ENCODE peak calls at places on chromosomes 5 and 9, in four cellular contexts. G, J, O and Y are unnamed samples.

GRCh38 chr5:142977363-142978051 is 207.3 kb downstream of the ARHGAP26 start:
- DNase-seq in G (no peak), J (peak), O (no peak), Y (peak)

GRCh38 chr5:172490739-172491461 is 36.6 kb upstream of the SH3PXD2B start:
- DNase-seq in G (no peak), J (no peak), O (no peak), Y (no peak)

GRCh38 chr9:76456202-76456926 is 2.6 kb upstream of the GCNT1 start:
- DNase-seq in G (no peak), J (peak), O (no peak), Y (peak)

GRCh38 chr5:171342362-171343111 is 33.5 kb downstream of the TLX3 start:
- DNase-seq in G (no peak), J (peak), O (no peak), Y (peak)

GRCh38 chr9:74960548-74960947 is 7.8 kb upstream of the C9orf40 start:
- DNase-seq in G (no peak), J (no peak), O (no peak), Y (peak)

GRCh38 chr5:60355181-60355580 is 344.8 kb downstream of the DEPDC1B start:
- DNase-seq in G (no peak), J (no peak), O (no peak), Y (no peak)

GRCh38 chr9:133075925-133076324 is 14.1 kb downstream of the CEL start:
- DNase-seq in G (no peak), J (peak), O (no peak), Y (peak)

GRCh38 chr9:99391937-99392574 is 170.0 kb downstream of the SEC61B start:
- DNase-seq in G (no peak), J (no peak), O (no peak), Y (no peak)

GRCh38 chr5:113984928-113985327 is 376.9 kb upstream of the KCNN2 start:
- DNase-seq in G (no peak), J (no peak), O (no peak), Y (no peak)

GRCh38 chr9:127942152-127943010 is 4.7 kb upstream of the DPM2 start:
- DNase-seq in G (no peak), J (peak), O (peak), Y (peak)

GRCh38 chr5:10233505-10233904 is 16.2 kb downstream of the ATPSCKMT start:
- DNase-seq in G (no peak), J (peak), O (peak), Y (peak)

GRCh38 chr5:73436535-73437125 is 11.9 kb downstream of the FOXD1 start:
- DNase-seq in G (no peak), J (peak), O (no peak), Y (no peak)

GRCh38 chr5:137142371-137143243 is 356.5 kb downstream of the SPOCK1 start:
- DNase-seq in G (no peak), J (no peak), O (no peak), Y (peak)

GRCh38 chr5:2263763-2264162 is 381.0 kb upstream of the IRX4 start:
- DNase-seq in G (no peak), J (no peak), O (no peak), Y (no peak)

GRCh38 chr9:88722753-88723152 is 187.8 kb downstream of the NXNL2 start:
- DNase-seq in G (no peak), J (peak), O (no peak), Y (peak)

GRCh38 chr9:137085918-137086530 is 761 bp upstream of the MAN1B1 start:
- DNase-seq in G (no peak), J (no peak), O (no peak), Y (no peak)

GRCh38 chr9:33159058-33159759 is 7.9 kb downstream of the B4GALT1 start:
- DNase-seq in G (no peak), J (peak), O (no peak), Y (peak)

GRCh38 chr5:138467711-138468132 is 2.4 kb downstream of the EGR1 start:
- DNase-seq in G (no peak), J (peak), O (no peak), Y (no peak)

GRCh38 chr5:123537256-123537655 is 25.3 kb downstream of the CSNK1G3 start:
- DNase-seq in G (no peak), J (no peak), O (no peak), Y (no peak)

GRCh38 chr9:69035438-69036316 is at the start of gene FXN:
- DNase-seq in G (peak), J (peak), O (peak), Y (peak)

GRCh38 chr9:65410926-65411325 is 125.9 kb upstream of the FOXD4L5 start:
- DNase-seq in G (no peak), J (no peak), O (no peak), Y (no peak)

GRCh38 chr9:70036641-70037040 is 7.0 kb upstream of the MAMDC2 start:
- DNase-seq in G (no peak), J (no peak), O (no peak), Y (no peak)
- H4K8ac ChIP-seq in G (no peak), J (no peak), O (no peak), Y (no peak)

GRCh38 chr5:177142778-177143177 is 9.2 kb downstream of the NSD1 start:
- DNase-seq in G (no peak), J (no peak), O (no peak), Y (no peak)

GRCh38 chr5:177140312-177140711 is 6.7 kb downstream of the NSD1 start:
- DNase-seq in G (no peak), J (no peak), O (no peak), Y (no peak)

GRCh38 chr5:177147239-177147638 is 13.7 kb downstream of the NSD1 start:
- DNase-seq in G (no peak), J (no peak), O (no peak), Y (peak)

GRCh38 chr5:177141496-177141895 is 7.9 kb downstream of the NSD1 start:
- DNase-seq in G (no peak), J (no peak), O (no peak), Y (no peak)

GRCh38 chr5:177142029-177142681 is 8.6 kb downstream of the NSD1 start:
- DNase-seq in G (no peak), J (peak), O (no peak), Y (peak)
- H4K8ac ChIP-seq in G (no peak), J (no peak), O (no peak), Y (no peak)

DNA sequence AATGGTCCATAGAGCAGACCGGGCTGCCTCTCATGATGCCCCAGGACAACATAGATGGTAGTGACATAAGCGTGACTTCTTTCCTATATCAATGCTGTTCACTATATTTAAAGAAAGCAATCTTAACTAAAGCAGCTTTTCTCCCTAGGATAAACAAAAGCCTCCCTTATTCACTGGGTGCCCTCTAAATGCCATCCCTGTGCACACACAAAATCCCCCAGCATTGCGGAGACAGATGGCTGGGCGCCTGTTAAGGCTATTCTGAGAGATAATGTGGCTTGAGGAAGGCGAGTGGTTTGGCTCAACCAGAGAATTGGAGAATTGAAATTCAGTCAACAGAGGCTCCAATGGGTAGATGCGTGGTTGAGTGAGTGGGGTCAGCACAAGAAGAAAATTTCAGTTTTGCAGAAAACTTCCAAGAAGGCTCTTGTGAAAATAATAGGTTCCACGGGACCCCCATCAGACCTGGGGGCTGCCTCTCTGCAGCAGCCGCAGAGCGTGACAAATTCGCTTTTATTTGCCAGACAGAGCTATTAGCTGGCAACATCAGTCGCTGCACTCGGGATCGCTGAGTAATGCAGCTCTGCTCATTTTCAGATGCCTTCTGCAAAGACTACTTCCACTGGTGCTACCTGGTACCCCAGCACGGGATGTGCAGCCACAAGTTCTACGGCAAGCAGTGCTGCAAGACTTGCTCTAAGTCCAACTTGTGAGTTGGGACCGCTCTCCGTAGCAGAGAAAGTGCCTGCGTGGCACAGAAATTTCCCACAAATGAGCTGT is 103.9 kb upstream of the ICE1 start:
- DNase-seq in G (no peak), J (no peak), O (no peak), Y (no peak)
- H4K8ac ChIP-seq in G (no peak), J (no peak), O (no peak), Y (no peak)

DNA sequence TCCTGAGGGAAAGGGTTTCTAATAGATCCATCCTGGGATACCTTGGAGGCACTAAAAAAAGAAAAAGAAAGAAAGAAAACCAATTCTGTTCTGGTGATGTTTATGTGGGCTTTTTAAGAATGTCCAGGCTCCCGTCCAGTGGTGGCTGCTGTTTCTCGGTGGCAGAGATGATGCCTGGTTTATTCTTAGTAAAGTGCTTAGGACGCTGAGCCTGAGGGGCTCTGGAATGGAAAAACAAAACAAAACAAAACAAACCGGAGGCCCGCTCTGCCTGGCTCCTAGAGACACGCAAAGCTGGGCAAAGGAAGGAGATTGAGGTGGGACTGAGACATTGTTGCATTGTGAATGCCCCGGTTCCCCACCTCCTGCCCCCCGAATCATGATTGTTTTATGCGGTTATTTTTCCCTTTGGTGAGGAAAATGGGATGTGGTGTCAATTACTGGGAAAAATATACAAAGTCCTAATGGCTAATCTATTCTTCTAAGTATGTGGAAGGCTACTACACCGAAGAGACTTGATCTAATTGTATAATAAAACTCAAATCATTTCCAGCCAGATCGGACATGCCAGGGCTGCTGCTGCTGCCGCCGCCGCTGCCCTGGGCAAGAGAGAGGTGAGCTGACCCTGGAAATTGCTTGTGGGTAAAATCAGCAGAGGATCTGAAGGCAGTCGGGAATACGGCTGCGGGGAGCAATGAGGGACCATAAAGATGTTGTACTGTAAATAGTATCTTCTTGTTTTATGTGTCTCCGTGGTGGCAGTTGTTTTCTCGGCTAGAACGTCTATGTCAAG is 644.9 kb downstream of the CCDC171 start:
- DNase-seq in G (no peak), J (no peak), O (no peak), Y (peak)
- H4K8ac ChIP-seq in G (no peak), J (no peak), O (no peak), Y (peak)

GRCh38 chr5:173972844-173973613 is 15.9 kb upstream of the C5orf47 start:
- DNase-seq in G (peak), J (peak), O (peak), Y (peak)
- H4K8ac ChIP-seq in G (peak), J (no peak), O (peak), Y (no peak)

GRCh38 chr5:645421-645820 is 33.3 kb downstream of the CEP72 start:
- DNase-seq in G (no peak), J (no peak), O (no peak), Y (no peak)

GRCh38 chr5:644971-645370 is 32.8 kb downstream of the CEP72 start:
- DNase-seq in G (no peak), J (no peak), O (no peak), Y (no peak)

GRCh38 chr5:647311-647710 is 35.2 kb downstream of the CEP72 start:
- DNase-seq in G (no peak), J (no peak), O (no peak), Y (no peak)

GRCh38 chr5:646396-647201 is 34.5 kb downstream of the CEP72 start:
- DNase-seq in G (no peak), J (no peak), O (no peak), Y (no peak)

GRCh38 chr5:647727-648126 is 35.6 kb downstream of the CEP72 start:
- DNase-seq in G (no peak), J (no peak), O (no peak), Y (no peak)
- H4K8ac ChIP-seq in G (no peak), J (no peak), O (no peak), Y (no peak)

GRCh38 chr9:134422701-134423100 is 96.4 kb downstream of the RXRA start:
- DNase-seq in G (no peak), J (no peak), O (no peak), Y (no peak)
- H4K8ac ChIP-seq in G (peak), J (no peak), O (no peak), Y (no peak)

GRCh38 chr9:95096807-95097206 is 220.7 kb downstream of the FANCC start:
- DNase-seq in G (no peak), J (no peak), O (no peak), Y (no peak)

GRCh38 chr9:95097279-95097678 is 220.2 kb downstream of the FANCC start:
- DNase-seq in G (no peak), J (no peak), O (no peak), Y (no peak)

GRCh38 chr9:95095619-95096355 is 221.7 kb downstream of the FANCC start:
- DNase-seq in G (no peak), J (no peak), O (no peak), Y (no peak)

GRCh38 chr9:95098391-95098921 is 219.1 kb downstream of the FANCC start:
- DNase-seq in G (no peak), J (no peak), O (no peak), Y (no peak)

DNA sequence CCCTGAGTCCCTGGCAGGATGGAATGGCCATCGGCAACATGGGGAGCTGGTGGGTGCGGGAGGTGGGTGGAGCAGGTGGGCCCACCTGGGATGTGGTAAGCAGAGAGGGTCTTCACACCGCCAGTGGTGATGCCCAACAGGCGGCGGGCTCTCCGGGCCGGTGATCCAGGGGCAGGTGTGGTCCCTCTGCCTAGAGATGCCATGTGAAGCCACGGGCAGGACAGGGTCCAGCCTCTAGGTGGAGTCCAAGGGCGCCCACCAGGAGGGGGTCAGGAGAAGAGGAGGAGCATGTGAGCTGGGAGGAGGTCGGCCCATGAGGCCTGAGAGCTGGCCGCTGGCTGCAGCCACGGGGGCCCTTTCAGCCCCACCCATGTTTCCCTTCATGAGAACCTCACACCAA is 221.1 kb downstream of the FANCC start:
- DNase-seq in G (no peak), J (no peak), O (no peak), Y (no peak)
- H4K8ac ChIP-seq in G (no peak), J (no peak), O (no peak), Y (no peak)

DNA sequence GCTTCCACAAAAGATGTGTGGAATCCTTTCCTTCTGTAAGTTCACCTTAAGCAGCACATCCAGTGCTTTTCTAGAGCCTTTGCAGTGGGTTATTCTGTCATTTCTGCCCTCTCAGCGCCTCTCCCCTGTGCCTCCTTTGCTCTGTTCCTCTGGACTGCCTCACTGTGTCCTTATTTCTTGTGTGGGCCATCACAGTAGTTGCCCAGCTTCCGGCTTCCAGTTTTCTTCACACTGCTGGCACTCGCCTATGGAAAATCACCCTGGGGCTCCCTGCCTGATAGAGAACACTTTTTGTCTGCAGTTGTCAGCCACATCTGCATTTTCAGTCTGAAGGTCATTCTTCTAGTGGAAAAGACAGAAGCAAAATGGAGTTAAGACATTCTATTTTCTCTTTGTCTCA is 64.0 kb upstream of the ZNF608 start:
- DNase-seq in G (no peak), J (no peak), O (no peak), Y (no peak)
- H4K8ac ChIP-seq in G (no peak), J (no peak), O (peak), Y (no peak)

GRCh38 chr9:13292782-13293181 is 13.3 kb upstream of the MPDZ start:
- DNase-seq in G (no peak), J (no peak), O (no peak), Y (no peak)
- H4K8ac ChIP-seq in G (no peak), J (no peak), O (no peak), Y (no peak)